ENCODE peak calls at places on chromosomes 1 and 21, in four cellular contexts. E is lower leg skin, O is tibial nerve, F is HCT116. J is an unnamed sample.

GRCh38 chr21:26946744-26947446 is 20.0 kb downstream of the ADAMTS5 start:
- DNase-seq in O (no peak), F (no peak), E (no peak), J (no peak)

GRCh38 chr1:118257946-118258345 is 72.9 kb upstream of the SPAG17 start:
- DNase-seq in E (no peak), O (no peak), F (no peak), J (no peak)

GRCh38 chr1:154567386-154568164 is at the start of gene CHRNB2:
- DNase-seq in F (no peak), O (peak), E (peak), J (peak)

GRCh38 chr1:160107512-160107911 is 8.0 kb upstream of the ATP1A2 start:
- DNase-seq in F (no peak), E (no peak), O (no peak), J (no peak)

GRCh38 chr1:182430263-182431068 is 19.5 kb upstream of the RGSL1 start:
- DNase-seq in E (no peak), F (no peak), O (no peak), J (no peak)

GRCh38 chr1:169091480-169091941 is 15.0 kb upstream of the ATP1B1 start:
- DNase-seq in F (no peak), E (no peak), O (no peak), J (no peak)

GRCh38 chr1:6258675-6259074 is 2.2 kb downstream of the GPR153 start:
- DNase-seq in E (no peak), F (no peak), O (no peak), J (no peak)

GRCh38 chr1:99266731-99267130 is 2.4 kb downstream of the PLPPR4 start:
- DNase-seq in E (no peak), F (no peak), O (no peak), J (no peak)

GRCh38 chr1:231600461-231600976 is 26.1 kb upstream of the DISC1 start:
- DNase-seq in O (no peak), E (no peak), F (no peak), J (no peak)

GRCh38 chr1:117605164-117605810 is 561 bp upstream of the TENT5C start:
- DNase-seq in F (no peak), E (no peak), O (peak), J (peak)

GRCh38 chr21:35026617-35027557 is 22.2 kb downstream of the RUNX1 start:
- DNase-seq in O (peak), F (no peak), E (peak), J (no peak)

GRCh38 chr1:209873067-209873810 is 45.5 kb downstream of the UTP25 start:
- DNase-seq in E (no peak), O (no peak), F (no peak), J (no peak)

GRCh38 chr1:110548381-110548780 is 29.4 kb upstream of the KCNA10 start:
- DNase-seq in E (no peak), F (peak), O (no peak), J (no peak)

GRCh38 chr21:44428281-44428942 is 26.9 kb upstream of the LRRC3 start:
- DNase-seq in E (peak), F (peak), O (no peak), J (no peak)

GRCh38 chr1:99725996-99726395 is 40.4 kb downstream of the FRRS1 start:
- DNase-seq in F (no peak), O (no peak), E (no peak), J (no peak)

GRCh38 chr21:39048064-39048463 is 135.2 kb downstream of the PSMG1 start:
- DNase-seq in E (no peak), O (no peak), F (no peak), J (no peak)

GRCh38 chr21:45390831-45391742 is 13.9 kb upstream of the COL18A1 start:
- DNase-seq in O (no peak), F (no peak), E (peak), J (no peak)

GRCh38 chr21:42381347-42381984 is 14.4 kb downstream of the TMPRSS3 start:
- DNase-seq in E (no peak), O (no peak), F (peak), J (no peak)

GRCh38 chr1:46596036-46596435 is 8.0 kb downstream of the MKNK1 start:
- DNase-seq in O (no peak), E (no peak), F (no peak), J (no peak)

GRCh38 chr21:22342855-22343254 is 1344.6 kb downstream of the NCAM2 start:
- DNase-seq in F (no peak), O (no peak), E (no peak), J (no peak)

GRCh38 chr1:99727575-99728190 is 38.8 kb downstream of the FRRS1 start:
- DNase-seq in F (no peak), E (no peak), O (no peak), J (no peak)

GRCh38 chr1:6260961-6261614 is at the start of gene GPR153:
- DNase-seq in E (peak), F (no peak), O (no peak), J (peak)

GRCh38 chr1:116122955-116123757 is 12.0 kb downstream of the MAB21L3 start:
- DNase-seq in E (no peak), F (no peak), O (peak), J (no peak)

GRCh38 chr1:200290010-200290685 is 119.7 kb downstream of the ZNF281 start:
- DNase-seq in E (no peak), O (no peak), F (peak), J (no peak)

GRCh38 chr1:156421939-156422601 is 53.1 kb downstream of the RHBG start:
- DNase-seq in E (no peak), O (no peak), F (no peak), J (no peak)

GRCh38 chr1:156419863-156420208 is 50.8 kb downstream of the RHBG start:
- DNase-seq in F (no peak), O (no peak), E (no peak), J (peak)

GRCh38 chr1:156420209-156421061 is 51.4 kb downstream of the RHBG start:
- DNase-seq in O (no peak), F (no peak), E (no peak), J (peak)

GRCh38 chr1:156422602-156423091 is 53.6 kb downstream of the RHBG start:
- DNase-seq in E (no peak), O (no peak), F (no peak), J (no peak)

DNA sequence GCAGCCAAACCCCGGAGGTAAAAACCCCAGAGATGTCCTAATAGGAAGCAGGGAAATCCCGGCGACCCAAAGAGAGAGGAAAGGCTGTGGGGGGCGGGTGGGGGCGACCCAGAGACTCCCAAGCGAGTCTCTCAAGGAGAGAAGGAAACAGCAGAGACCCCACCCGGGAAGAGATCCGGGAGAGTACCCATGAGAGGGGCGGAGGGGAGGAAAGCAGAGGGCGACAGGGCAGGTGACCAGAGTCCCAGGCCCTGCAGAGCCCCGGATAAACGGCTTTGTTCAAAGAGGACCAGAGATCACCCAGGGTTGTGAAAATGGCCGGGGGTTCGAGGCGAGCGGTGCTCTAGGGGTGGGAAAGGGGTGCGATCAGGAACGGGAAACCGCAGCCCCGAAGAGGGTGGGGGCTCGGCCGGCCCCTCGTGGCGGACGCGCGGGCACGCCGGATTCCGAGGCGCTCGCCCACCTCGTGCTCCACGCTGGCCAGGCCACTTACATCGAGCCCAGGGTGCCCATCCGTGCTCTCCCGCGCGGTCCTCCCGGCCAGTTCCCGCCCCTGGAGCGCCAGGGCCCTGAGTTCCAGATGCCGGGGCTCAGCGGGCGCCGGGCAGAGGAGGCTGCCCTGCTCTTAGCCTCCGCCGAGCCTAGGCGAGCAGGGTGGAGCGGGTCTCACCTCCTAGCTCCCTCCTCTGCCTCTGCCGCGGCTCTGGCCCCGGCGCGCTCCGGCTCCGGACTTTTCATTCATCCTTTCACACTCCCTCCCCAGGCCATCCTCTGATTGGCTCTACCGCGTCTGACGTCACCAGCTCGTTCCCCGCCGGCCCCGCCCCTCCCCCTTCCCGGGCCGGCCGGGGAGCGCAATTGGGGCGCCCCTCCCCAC is 52.3 kb downstream of the RHBG start:
- DNase-seq in F (peak), E (peak), O (peak), J (peak)
- TF ChIP-seq POLR2A in F (peak), E (no peak), O (no peak), J (peak)

GRCh38 chr1:114236517-114236916 is 82.8 kb upstream of the SYT6 start:
- DNase-seq in E (no peak), O (no peak), F (no peak), J (no peak)
- TF ChIP-seq POLR2A in E (no peak), O (no peak), F (no peak), J (no peak)

DNA sequence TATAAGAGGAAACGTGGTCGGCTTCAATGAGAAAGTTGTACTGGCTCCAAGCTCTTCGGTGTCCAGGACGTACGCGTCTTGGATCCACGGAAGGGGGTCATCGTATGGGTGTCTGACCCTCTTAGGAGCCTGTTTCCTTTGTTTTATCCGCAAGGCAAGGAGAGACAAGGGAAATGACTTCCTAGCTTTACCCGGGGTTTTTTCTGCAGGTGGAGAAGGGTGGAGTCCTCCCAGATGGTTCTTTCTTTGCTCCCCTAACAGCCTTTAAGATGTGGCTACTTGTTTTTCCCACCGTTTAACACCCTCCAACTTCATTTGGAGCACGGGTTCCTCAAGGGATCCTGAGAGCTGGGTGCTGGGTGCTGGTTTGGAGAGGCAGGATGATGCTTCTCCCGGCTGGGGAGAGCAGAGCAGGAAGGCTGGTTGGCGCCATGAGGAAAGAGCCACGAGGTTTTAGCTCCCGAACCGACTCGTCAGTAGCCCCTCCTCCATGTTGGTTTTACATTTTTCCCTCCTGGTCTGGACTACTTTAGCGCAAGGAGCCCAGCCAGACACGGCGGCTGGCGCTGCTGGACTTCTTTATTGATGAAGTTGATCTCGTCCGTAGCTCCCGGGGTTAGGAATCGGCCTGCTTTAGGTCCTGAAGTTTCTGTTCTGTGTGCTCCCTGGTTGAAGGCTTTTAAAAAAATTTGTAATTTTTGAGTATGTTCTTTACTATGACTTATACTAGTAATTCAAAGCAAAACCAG is 1.3 kb downstream of the UCK2 start:
- DNase-seq in E (peak), F (peak), O (no peak), J (no peak)
- TF ChIP-seq POLR2A in E (no peak), F (peak), O (no peak), J (peak)

GRCh38 chr1:39960461-39960958 is 5.6 kb downstream of the MFSD2A start:
- DNase-seq in E (peak), O (no peak), F (no peak), J (peak)
- TF ChIP-seq POLR2A in E (no peak), O (no peak), F (no peak), J (no peak)

DNA sequence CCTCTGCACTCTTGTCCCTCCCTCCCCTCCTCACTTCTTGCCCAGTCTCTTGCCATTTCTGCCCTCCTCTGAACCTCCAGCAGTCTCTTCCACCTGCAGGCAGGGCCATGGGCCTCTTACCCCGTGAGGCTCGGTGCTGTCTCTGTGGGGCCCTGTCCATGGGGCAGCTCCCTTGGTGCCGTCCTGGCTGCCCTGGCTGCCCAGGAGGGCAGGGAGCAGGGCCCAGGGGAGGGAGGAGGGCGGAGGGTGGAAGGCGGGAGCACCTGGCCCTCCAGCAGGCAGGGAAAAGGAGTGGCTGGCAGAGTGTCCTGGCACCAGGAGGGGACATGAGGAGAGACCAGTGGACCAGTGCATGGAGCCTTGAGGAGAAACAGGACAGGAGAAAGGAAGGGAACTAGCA is at the start of gene RORC:
- DNase-seq in F (no peak), E (no peak), O (no peak), J (no peak)
- TF ChIP-seq POLR2A in F (no peak), E (no peak), O (no peak), J (no peak)

J was measured in GM12892.